ENCODE peak calls at places on chromosomes 2 and 18, in five cellular contexts. A, F, L, B and U are unnamed samples.

GRCh38 chr2:170218931-170219330 is 41.0 kb downstream of the MYO3B start:
- DNase-seq in A (no peak), F (no peak), L (no peak), B (no peak), U (no peak)

GRCh38 chr18:58927659-58928058 is 63.0 kb downstream of the ZNF532 start:
- DNase-seq in A (no peak), F (no peak), L (no peak), B (no peak), U (no peak)

GRCh38 chr2:47299555-47299954 is 103.4 kb upstream of the MSH2 start:
- DNase-seq in A (no peak), F (peak), L (no peak), B (no peak), U (no peak)

GRCh38 chr2:128311216-128311754 is 7.4 kb downstream of the HS6ST1 start:
- DNase-seq in A (peak), F (no peak), L (peak), B (no peak), U (no peak)

GRCh38 chr2:2101924-2102323 is 229.2 kb downstream of the MYT1L start:
- DNase-seq in A (no peak), F (no peak), L (no peak), B (no peak), U (no peak)

GRCh38 chr2:88451647-88452150 is 794 bp downstream of the FOXI3 start:
- DNase-seq in A (no peak), F (no peak), L (peak), B (no peak), U (no peak)

GRCh38 chr2:133755515-133756311 is 187.4 kb upstream of the NCKAP5 start:
- DNase-seq in A (no peak), F (peak), L (no peak), B (no peak), U (no peak)

GRCh38 chr2:119402645-119403560 is 28.8 kb upstream of the TMEM37 start:
- DNase-seq in A (no peak), F (no peak), L (no peak), B (no peak), U (peak)

GRCh38 chr2:38264649-38265322 is 112.3 kb downstream of the ATL2 start:
- DNase-seq in A (no peak), F (peak), L (no peak), B (no peak), U (peak)

GRCh38 chr18:11025270-11025669 is 124.1 kb downstream of the PIEZO2 start:
- DNase-seq in A (no peak), F (no peak), L (no peak), B (no peak), U (no peak)

GRCh38 chr2:99623035-99623434 is 133.2 kb upstream of the REV1 start:
- DNase-seq in A (no peak), F (no peak), L (no peak), B (no peak), U (no peak)

GRCh38 chr2:70935468-70936164 is at the start of gene ATP6V1B1:
- DNase-seq in A (no peak), F (no peak), L (no peak), B (no peak), U (no peak)

GRCh38 chr2:230447455-230448451 is 31.8 kb downstream of the SP100 start:
- DNase-seq in A (no peak), F (no peak), L (no peak), B (no peak), U (peak)

GRCh38 chr2:317501-318424 is 29.9 kb upstream of the ALKAL2 start:
- DNase-seq in A (no peak), F (peak), L (no peak), B (no peak), U (peak)

GRCh38 chr18:39835303-39836030 is 2119.6 kb upstream of the PIK3C3 start:
- DNase-seq in A (no peak), F (peak), L (no peak), B (no peak), U (no peak)

GRCh38 chr2:35410431-35411061 is 945.0 kb upstream of the CRIM1 start:
- DNase-seq in A (no peak), F (peak), L (peak), B (peak), U (peak)

GRCh38 chr2:4552099-4552498 is 848.7 kb downstream of the DCDC2C start:
- DNase-seq in A (no peak), F (no peak), L (no peak), B (no peak), U (no peak)

GRCh38 chr2:215418064-215418963 is 17.6 kb downstream of the FN1 start:
- DNase-seq in A (no peak), F (no peak), L (no peak), B (no peak), U (no peak)

GRCh38 chr2:205387350-205388045 is 294.8 kb upstream of the NRP2 start:
- DNase-seq in A (no peak), F (no peak), L (no peak), B (no peak), U (no peak)

GRCh38 chr2:105802587-105802986 is 57.9 kb downstream of the NCK2 start:
- DNase-seq in A (no peak), F (no peak), L (no peak), B (no peak), U (peak)

GRCh38 chr2:136539355-136539754 is 226.0 kb upstream of the THSD7B start:
- DNase-seq in A (no peak), F (no peak), L (no peak), B (no peak), U (no peak)

GRCh38 chr2:6692061-6692460 is 173.6 kb downstream of the CMPK2 start:
- DNase-seq in A (no peak), F (peak), L (no peak), B (no peak), U (no peak)

GRCh38 chr2:94763318-94763717 is 107.9 kb upstream of the TEKT4 start:
- DNase-seq in A (no peak), F (no peak), L (no peak), B (no peak), U (no peak)

GRCh38 chr2:101083613-101084012 is 67.6 kb downstream of the TBC1D8 start:
- DNase-seq in A (no peak), F (no peak), L (no peak), B (no peak), U (no peak)
- H3K4me3 ChIP-seq in A (no peak), F (no peak), L (no peak), B (no peak), U (no peak)

GRCh38 chr2:221323513-221323912 is 248.6 kb downstream of the EPHA4 start:
- DNase-seq in A (no peak), F (no peak), L (no peak), B (no peak), U (no peak)
- TF ChIP-seq CTCF in A (no peak), F (no peak), L (no peak), B (no peak), U (no peak)

GRCh38 chr2:86808315-86809161 is 17.8 kb upstream of the CD8A start:
- DNase-seq in A (peak), F (peak), L (peak), B (peak), U (peak)

GRCh38 chr2:86809481-86810121 is 18.9 kb upstream of the CD8A start:
- DNase-seq in A (no peak), F (no peak), L (no peak), B (no peak), U (no peak)

GRCh38 chr2:86806059-86806857 is 15.5 kb upstream of the CD8A start:
- DNase-seq in A (no peak), F (no peak), L (no peak), B (no peak), U (no peak)

GRCh38 chr2:86807462-86808275 is 17.0 kb upstream of the CD8A start:
- DNase-seq in A (no peak), F (peak), L (no peak), B (no peak), U (peak)

DNA sequence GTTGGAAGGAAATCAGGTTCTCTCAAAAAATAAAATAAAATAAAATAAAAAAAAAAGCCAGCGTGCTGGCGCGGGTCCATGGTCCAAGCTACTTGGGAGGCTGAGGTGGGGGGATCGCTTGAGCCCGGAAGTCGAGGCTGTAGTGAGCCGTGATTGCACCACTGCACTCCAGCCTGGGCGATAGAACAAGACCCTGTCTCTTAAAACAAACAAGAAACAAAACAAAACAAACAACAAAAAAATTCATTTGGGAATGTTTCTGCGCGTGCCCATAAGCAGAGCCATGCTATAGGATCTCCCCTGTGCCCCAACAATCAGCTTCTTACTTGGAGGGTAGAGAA is 16.4 kb upstream of the CD8A start:
- DNase-seq in A (no peak), F (no peak), L (no peak), B (no peak), U (no peak)
- H3K4me3 ChIP-seq in A (peak), F (peak), L (peak), B (peak), U (no peak)

GRCh38 chr18:76960528-76961035 is 138.2 kb downstream of the ZNF236 start:
- DNase-seq in A (no peak), F (no peak), L (no peak), B (no peak), U (no peak)
- TF ChIP-seq CTCF in A (no peak), F (no peak), L (no peak), B (no peak), U (no peak)

DNA sequence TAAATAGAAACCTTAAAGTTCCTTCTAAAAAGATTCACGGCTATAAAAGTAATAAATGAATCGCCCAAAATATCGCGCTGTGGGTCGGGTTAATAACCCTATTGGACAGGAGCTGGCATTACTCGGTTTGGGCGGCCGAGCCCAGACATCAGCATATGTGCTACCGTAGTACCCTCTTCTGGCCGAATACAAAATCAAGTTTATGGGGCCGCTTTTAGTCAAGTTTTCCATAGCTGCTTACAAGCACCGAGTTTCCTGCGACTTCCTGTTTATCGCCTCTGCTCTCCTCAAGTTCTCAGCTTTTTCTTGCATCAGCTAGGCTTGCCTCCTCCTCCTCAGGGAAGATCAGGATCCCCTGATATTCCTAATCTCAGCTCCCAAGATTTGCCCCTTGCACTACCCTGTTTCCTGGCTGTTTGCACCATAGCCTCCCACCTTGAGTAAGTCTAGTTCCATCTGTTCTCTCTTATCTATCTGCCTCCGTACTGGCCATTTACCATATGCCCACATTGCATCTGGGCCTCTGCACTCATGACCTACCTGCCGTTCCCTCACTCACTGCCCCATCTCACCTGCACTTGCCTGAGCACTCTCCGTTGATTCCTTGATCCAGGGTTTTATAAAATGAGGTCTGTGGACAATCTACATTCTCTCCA is 56.1 kb downstream of the SLC35F5 start:
- DNase-seq in A (no peak), F (no peak), L (peak), B (peak), U (peak)
- H3K4me3 ChIP-seq in A (no peak), F (no peak), L (peak), B (peak), U (peak)

GRCh38 chr2:65350714-65351113 is 81.7 kb downstream of the SPRED2 start:
- DNase-seq in A (no peak), F (no peak), L (no peak), B (no peak), U (peak)
- TF ChIP-seq CTCF in A (peak), F (peak), L (no peak), B (peak), U (peak)

GRCh38 chr2:157442136-157442535 is 1.8 kb downstream of the CYTIP start:
- DNase-seq in A (no peak), F (no peak), L (no peak), B (no peak), U (peak)
- H3K4me3 ChIP-seq in A (peak), F (no peak), L (peak), B (no peak), U (peak)

DNA sequence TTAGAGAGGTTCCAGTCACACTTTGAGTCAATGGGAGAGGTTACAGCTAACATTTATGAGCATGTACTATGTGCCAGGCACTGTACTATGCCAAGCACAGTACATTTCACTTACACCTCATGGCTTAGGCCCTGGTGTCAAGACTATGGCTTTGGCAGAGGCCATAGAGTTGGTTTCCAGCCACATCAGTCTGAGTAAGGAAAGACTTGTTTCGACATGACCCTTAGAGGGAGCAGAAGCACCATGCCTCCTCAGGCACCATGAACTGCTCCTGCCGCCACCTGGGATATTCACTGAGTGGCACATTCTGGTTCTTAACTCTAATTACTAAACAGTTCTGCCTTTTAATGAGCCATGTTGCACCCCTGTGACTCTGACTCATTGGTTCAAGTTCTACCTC is 12.7 kb downstream of the DGUOK start:
- DNase-seq in A (no peak), F (peak), L (no peak), B (no peak), U (no peak)
- TF ChIP-seq CTCF in A (no peak), F (peak), L (no peak), B (no peak), U (no peak)